ENCODE peak calls at places on chromosome 15, in eight cellular contexts. G is neural progenitor cell, W is heart right ventricle, Z is thoracic aorta, C is heart left ventricle, X is foreskin keratinocyte, B is ovary, Y is left ventricle myocardium inferior. H is an unnamed sample.
A peak's percentile ranks its signal among the peaks of the same experiment; 100 is the strongest.

GRCh38 chr15:26102988-26103387 is 239.9 kb upstream of the ATP10A start:
- DNase-seq in W (no peak), C (no peak), B (no peak), Z (no peak), Y (no peak), X (peak; percentile 18), G (no peak), H (no peak)

GRCh38 chr15:27070816-27071215 is 99.8 kb downstream of the GABRG3 start:
- DNase-seq in G (no peak), X (no peak), C (no peak), W (no peak), B (no peak), Y (no peak), Z (no peak), H (no peak)

GRCh38 chr15:68638953-68639500 is 60.2 kb downstream of the CORO2B start:
- DNase-seq in X (peak; percentile 23), Z (no peak), W (no peak), C (no peak), Y (no peak), G (no peak), B (no peak), H (no peak)

GRCh38 chr15:80577552-80578205 is 117.4 kb upstream of the ABHD17C start:
- DNase-seq in X (no peak), G (no peak), Z (no peak), Y (no peak), B (no peak), C (no peak), W (no peak), H (no peak)

GRCh38 chr15:76674883-76675282 is 230.3 kb downstream of the SCAPER start:
- DNase-seq in X (peak; percentile 50), C (no peak), G (no peak), Y (no peak), B (no peak), Z (no peak), W (no peak), H (no peak)

GRCh38 chr15:88794001-88794400 is 9.2 kb upstream of the ACAN start:
- DNase-seq in Y (no peak), X (no peak), C (no peak), W (no peak), B (no peak), G (no peak), Z (no peak), H (no peak)

GRCh38 chr15:70528270-70528706 is 235.1 kb downstream of the UACA start:
- DNase-seq in B (no peak), G (no peak), C (no peak), W (no peak), Z (no peak), Y (no peak), X (no peak), H (no peak)

GRCh38 chr15:67076147-67076843 is 10.9 kb downstream of the SMAD3 start:
- DNase-seq in W (no peak), C (peak; percentile 69), Y (no peak), Z (peak; percentile 74), G (no peak), X (peak; percentile 78), B (no peak), H (no peak)

GRCh38 chr15:35427091-35427490 is 118.9 kb downstream of the DPH6 start:
- DNase-seq in Z (no peak), X (peak; percentile 71), W (no peak), Y (no peak), B (no peak), C (no peak), G (no peak), H (no peak)

GRCh38 chr15:38050529-38050928 is 116.1 kb downstream of the TMCO5A start:
- DNase-seq in G (no peak), C (no peak), W (no peak), Z (no peak), X (peak; percentile 70), B (no peak), Y (no peak), H (no peak)

GRCh38 chr15:63133786-63134185 is 12.1 kb downstream of the LACTB start:
- DNase-seq in Z (no peak), B (no peak), G (no peak), X (no peak), Y (no peak), C (no peak), W (no peak), H (no peak)

GRCh38 chr15:89668174-89668573 is 11.0 kb downstream of the PLIN1 start:
- DNase-seq in Y (no peak), G (no peak), C (no peak), W (no peak), B (no peak), X (no peak), Z (no peak), H (no peak)

GRCh38 chr15:76199106-76200082 is 111.9 kb downstream of the ETFA start:
- DNase-seq in W (peak; percentile 76), Y (peak; percentile 56), X (no peak), Z (peak; percentile 52), B (no peak), G (no peak), C (peak; percentile 87), H (no peak)

GRCh38 chr15:68330911-68331310 is 53.4 kb downstream of the FEM1B start:
- DNase-seq in Z (no peak), C (no peak), G (peak; percentile 55), Y (no peak), W (no peak), X (no peak), B (no peak), H (no peak)

GRCh38 chr15:88057836-88058235 is 198.7 kb downstream of the NTRK3 start:
- DNase-seq in X (no peak), Y (no peak), Z (no peak), C (no peak), B (no peak), G (no peak), W (no peak), H (no peak)

GRCh38 chr15:100405179-100405578 is 63.4 kb upstream of the ADAMTS17 start:
- DNase-seq in C (no peak), Z (no peak), X (no peak), W (no peak), Y (no peak), G (no peak), B (no peak), H (no peak)

GRCh38 chr15:50996641-50997040 is 88.2 kb downstream of the AP4E1 start:
- DNase-seq in G (no peak), Y (no peak), W (no peak), X (peak; percentile 71), C (no peak), B (no peak), Z (no peak), H (no peak)

GRCh38 chr15:50993598-50993997 is 85.1 kb downstream of the AP4E1 start:
- DNase-seq in C (no peak), X (peak; percentile 41), Z (no peak), B (no peak), G (no peak), Y (no peak), W (no peak), H (no peak)

GRCh38 chr15:50997371-50998051 is 89.0 kb downstream of the AP4E1 start:
- DNase-seq in W (no peak), Z (no peak), B (no peak), C (no peak), G (no peak), X (no peak), Y (no peak), H (no peak)
- H3K4me1 ChIP-seq in W (no peaks in the 10 kb centered on the region), Z (no peaks in the 10 kb centered on the region), B (no peaks in the 10 kb centered on the region), C (no peaks in the 10 kb centered on the region), G (no peaks in the 10 kb centered on the region), X (no peaks in the 10 kb centered on the region), Y (peaks cover 2% of the 10 kb centered on the region), H (no peaks in the 10 kb centered on the region)

DNA sequence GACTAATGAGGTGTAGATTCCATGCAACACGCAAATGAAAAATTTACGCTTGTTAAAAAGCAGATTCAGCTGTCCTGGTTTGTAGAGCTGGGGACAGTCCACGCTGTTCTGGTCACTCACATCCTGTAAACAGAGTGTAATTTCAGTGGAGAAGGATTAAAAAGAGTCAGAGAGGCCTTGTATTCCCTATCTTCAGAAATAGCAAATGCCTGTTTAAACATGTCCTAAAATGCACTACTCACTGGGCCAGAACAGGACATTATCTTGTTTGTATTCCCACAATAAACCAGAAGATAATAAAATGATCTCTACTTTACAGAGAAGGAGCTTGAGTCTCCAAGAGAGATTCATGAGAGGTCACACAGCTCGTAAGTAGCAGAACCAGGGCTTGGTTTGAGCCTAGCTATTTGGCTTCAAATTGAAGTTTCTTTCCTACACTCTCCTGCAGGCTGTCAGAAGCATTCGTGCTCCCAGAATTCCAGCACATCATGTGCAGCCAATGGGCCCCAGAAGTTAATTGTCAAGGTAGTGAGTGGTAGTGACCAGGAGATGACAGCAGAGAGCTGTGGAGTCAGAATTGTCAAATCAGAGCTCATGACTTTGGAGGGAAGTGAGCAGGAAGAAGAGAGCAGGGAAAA is 242.5 kb downstream of the ATP8B4 start:
- DNase-seq in Y (peak; percentile 19), C (no peak), G (peak; percentile 45), W (peak; percentile 29), B (no peak), X (peak; percentile 26), Z (no peak), H (no peak)
- TF ChIP-seq CTCF in Y (peak; percentile 67), C (peak; percentile 17), G (peak; percentile 61), W (peak; percentile 48), B (no peak), X (peak; percentile 42), Z (peak; percentile 34), H (peak; percentile 19)

GRCh38 chr15:40233727-40234577 is 4.9 kb upstream of the PAK6 start:
- DNase-seq in B (no peak), Y (no peak), G (no peak), W (no peak), X (peak; percentile 90), C (no peak), Z (no peak), H (no peak)

GRCh38 chr15:40235201-40235890 is 3.5 kb upstream of the PAK6 start:
- DNase-seq in G (no peak), C (no peak), X (no peak), Z (no peak), W (no peak), B (no peak), Y (no peak), H (no peak)

GRCh38 chr15:40238481-40238926 is 359 bp upstream of the PAK6 start:
- DNase-seq in C (no peak), Y (no peak), Z (no peak), W (no peak), B (no peak), G (no peak), X (no peak), H (no peak)

GRCh38 chr15:40232625-40233070 is 6.2 kb upstream of the PAK6 start:
- DNase-seq in Y (no peak), Z (no peak), X (no peak), C (no peak), W (no peak), B (no peak), G (no peak), H (no peak)

DNA sequence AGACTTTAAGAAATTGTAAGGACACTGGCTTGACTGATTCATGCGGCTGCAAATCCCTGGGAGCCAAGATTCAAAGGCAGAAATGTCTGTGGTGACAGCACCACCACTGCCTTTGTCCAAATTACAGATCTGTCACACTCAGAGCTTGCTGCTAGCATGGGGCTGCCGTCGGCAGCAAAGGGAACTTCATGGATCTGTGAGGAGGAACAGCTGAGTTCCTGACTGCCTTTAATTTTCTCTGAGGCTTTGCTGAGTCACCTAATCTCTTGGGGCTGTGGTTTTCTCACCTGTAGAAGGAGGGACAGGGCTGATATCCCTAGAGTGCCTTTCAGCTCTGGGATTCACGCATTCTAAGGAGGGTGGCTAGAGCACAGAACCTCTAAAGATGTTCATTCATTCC is 4.1 kb upstream of the PAK6 start:
- DNase-seq in Z (no peak), X (peak; percentile 64), C (no peak), W (no peak), G (no peak), Y (no peak), B (no peak), H (no peak)
- H3K27ac ChIP-seq in Z (no peak overlapping the region), X (no peak overlapping the region), C (peak overlapping the region; percentile 65), W (no peak overlapping the region), G (no peak overlapping the region), Y (peak overlapping the region; percentile 36), B (no peak overlapping the region), H (no peak overlapping the region)

GRCh38 chr15:39124925-39125625 is 455.8 kb upstream of the THBS1 start:
- DNase-seq in B (no peak), X (peak; percentile 53), G (no peak), Z (no peak), W (no peak), Y (no peak), C (no peak), H (no peak)
- H3K4me1 ChIP-seq in B (peaks cover 10% of the 10 kb centered on the region), X (peaks cover 45% of the 10 kb centered on the region), G (peaks cover 9% of the 10 kb centered on the region), Z (peaks cover 19% of the 10 kb centered on the region), W (peaks cover 40% of the 10 kb centered on the region), Y (peaks cover 27% of the 10 kb centered on the region), C (no peaks in the 10 kb centered on the region), H (peaks cover 24% of the 10 kb centered on the region)